ENCODE peak calls at places on chromosomes 1 and 21, in six cellular contexts. P, A, I, Z, J and Q are unnamed samples.

GRCh38 chr1:228394571-228395394 is 11.9 kb downstream of the TRIM11 start:
- DNase-seq in P (peak; percentile 53), A (no peak), I (no peak), Z (peak; percentile 31), J (no peak), Q (peak; percentile 21)

GRCh38 chr1:37307907-37308570 is 166.3 kb upstream of the ZC3H12A start:
- DNase-seq in P (no peak), A (no peak), I (no peak), Z (no peak), J (no peak), Q (no peak)

GRCh38 chr1:60223370-60223652 is 149.7 kb upstream of the C1orf87 start:
- DNase-seq in P (no peak), A (no peak), I (no peak), Z (no peak), J (no peak), Q (no peak)

GRCh38 chr1:22788298-22788697 is 77.7 kb downstream of the EPHB2 start:
- DNase-seq in P (no peak), A (peak; percentile 50), I (no peak), Z (no peak), J (no peak), Q (no peak)

GRCh38 chr1:230713915-230714764 is at the start of gene AGT:
- DNase-seq in P (peak; percentile 86), A (peak; percentile 81), I (peak; percentile 48), Z (peak; percentile 47), J (peak; percentile 27), Q (peak; percentile 95)

GRCh38 chr1:46173361-46173856 is 1.5 kb upstream of the TSPAN1 start:
- DNase-seq in P (no peak), A (no peak), I (no peak), Z (no peak), J (no peak), Q (no peak)

GRCh38 chr1:241677171-241677570 is 25.1 kb downstream of the WDR64 start:
- DNase-seq in P (no peak), A (no peak), I (no peak), Z (no peak), J (no peak), Q (no peak)

GRCh38 chr21:33495743-33496142 is 4.2 kb upstream of the DNAJC28 start:
- DNase-seq in P (no peak), A (no peak), I (no peak), Z (no peak), J (no peak), Q (no peak)

GRCh38 chr1:19009882-19010321 is 53.4 kb upstream of the IFFO2 start:
- DNase-seq in P (no peak), A (no peak), I (no peak), Z (no peak), J (no peak), Q (peak; percentile 91)

GRCh38 chr1:236251587-236251986 is 30.2 kb downstream of the ERO1B start:
- DNase-seq in P (no peak), A (no peak), I (no peak), Z (no peak), J (no peak), Q (no peak)

GRCh38 chr1:76268341-76268740 is 193.8 kb downstream of the ST6GALNAC3 start:
- DNase-seq in P (no peak), A (no peak), I (no peak), Z (no peak), J (no peak), Q (no peak)

GRCh38 chr1:166975361-166976129 is at the start of gene ILDR2:
- DNase-seq in P (peak; percentile 66), A (peak; percentile 46), I (peak; percentile 50), Z (peak; percentile 36), J (no peak), Q (no peak)

GRCh38 chr1:30872948-30873263 is 35.7 kb downstream of the SDC3 start:
- DNase-seq in P (no peak), A (no peak), I (no peak), Z (no peak), J (no peak), Q (no peak)

GRCh38 chr1:117645343-117645742 is 39.5 kb downstream of the TENT5C start:
- DNase-seq in P (no peak), A (no peak), I (no peak), Z (no peak), J (no peak), Q (no peak)

GRCh38 chr1:7771673-7772299 is 690 bp downstream of the VAMP3 start:
- DNase-seq in P (no peak), A (no peak), I (no peak), Z (no peak), J (no peak), Q (peak; percentile 16)

GRCh38 chr1:63714482-63714760 is 59.4 kb upstream of the ROR1 start:
- DNase-seq in P (no peak), A (no peak), I (no peak), Z (no peak), J (no peak), Q (no peak)

GRCh38 chr1:63717511-63718120 is 56.2 kb upstream of the ROR1 start:
- DNase-seq in P (no peak), A (no peak), I (no peak), Z (no peak), J (no peak), Q (no peak)

GRCh38 chr1:63713627-63714481 is 60.0 kb upstream of the ROR1 start:
- DNase-seq in P (no peak), A (no peak), I (peak; percentile 39), Z (peak; percentile 66), J (no peak), Q (no peak)

GRCh38 chr1:63721531-63722189 is 52.2 kb upstream of the ROR1 start:
- DNase-seq in P (no peak), A (no peak), I (no peak), Z (no peak), J (no peak), Q (no peak)

DNA sequence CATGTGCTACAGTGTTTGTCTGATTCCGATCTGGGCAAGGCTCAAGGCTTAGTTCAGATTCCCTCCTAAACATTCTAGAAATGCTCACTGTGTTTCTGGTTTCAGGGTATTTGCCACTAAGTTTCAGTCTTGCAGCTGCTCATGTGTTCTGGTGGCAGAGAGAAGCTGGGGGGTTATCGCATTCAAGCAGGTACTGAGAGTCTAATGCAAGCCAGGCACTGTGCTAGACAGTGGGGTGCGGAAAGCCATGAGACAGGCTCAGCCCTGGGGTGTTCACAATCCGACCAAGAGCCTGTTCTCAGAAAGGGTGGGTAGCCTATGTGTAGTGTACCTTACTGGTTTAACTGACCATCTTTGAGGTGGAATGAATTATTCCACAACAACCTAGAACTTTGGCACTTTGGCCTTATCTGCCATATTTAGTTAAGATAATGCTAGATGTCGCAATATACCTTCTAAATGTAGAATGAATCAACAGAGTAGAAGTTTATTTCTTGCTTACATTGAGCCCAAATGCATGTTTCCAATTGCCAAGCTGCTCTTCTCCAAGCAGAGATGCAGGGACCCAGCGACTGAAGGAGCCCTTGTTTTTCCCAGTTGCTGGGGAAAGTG is 55.2 kb upstream of the ROR1 start:
- DNase-seq in P (no peak), A (no peak), I (no peak), Z (no peak), J (no peak), Q (no peak)
- H3K4me1 ChIP-seq in P (no peaks in the 10 kb centered on the region), A (peaks cover 7% of the 10 kb centered on the region), I (peaks cover 3% of the 10 kb centered on the region), Z (no peaks in the 10 kb centered on the region), J (no peaks in the 10 kb centered on the region), Q (peaks cover 23% of the 10 kb centered on the region)

DNA sequence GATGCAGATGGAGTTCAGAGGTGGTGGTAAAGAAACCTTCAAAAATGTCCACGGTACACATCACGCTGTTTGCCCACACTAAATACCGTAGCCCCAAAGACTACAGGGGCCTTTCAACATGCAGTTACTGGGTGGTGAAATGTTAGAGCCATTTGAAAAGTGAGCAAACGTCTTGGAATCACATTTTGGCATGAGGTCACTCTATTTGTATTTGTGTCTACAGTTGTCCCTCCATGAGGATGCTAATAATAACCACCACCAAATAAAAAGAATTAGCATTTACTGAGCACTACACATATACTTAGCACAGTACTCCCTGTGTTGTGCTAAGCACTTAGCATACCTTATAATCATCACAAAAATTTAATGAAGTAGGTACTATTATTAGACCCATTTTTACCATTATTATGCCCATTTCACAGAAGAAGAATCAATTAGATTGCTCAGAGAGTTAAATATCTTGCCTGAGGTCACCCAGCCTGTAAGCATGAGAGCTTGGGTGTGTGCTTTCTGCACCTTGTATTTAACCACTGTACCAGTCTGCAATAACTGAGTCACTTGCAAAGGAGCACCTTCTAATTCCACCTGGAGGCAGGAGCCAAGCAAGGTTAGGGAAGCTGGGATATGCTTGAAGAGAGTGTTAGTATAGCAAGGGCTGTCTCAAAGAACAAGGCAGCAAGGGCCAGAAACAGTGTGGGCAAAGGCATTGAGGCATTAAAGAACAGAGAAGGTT is 57.4 kb downstream of the DNTTIP2 start:
- DNase-seq in P (no peak), A (no peak), I (no peak), Z (no peak), J (no peak), Q (no peak)
- H3K4me1 ChIP-seq in P (no peaks in the 10 kb centered on the region), A (peaks cover 18% of the 10 kb centered on the region), I (no peaks in the 10 kb centered on the region), Z (peaks cover 19% of the 10 kb centered on the region), J (no peaks in the 10 kb centered on the region), Q (peaks cover 14% of the 10 kb centered on the region)

GRCh38 chr1:245561659-245562234 is 407.0 kb downstream of the KIF26B start:
- DNase-seq in P (no peak), A (no peak), I (no peak), Z (no peak), J (no peak), Q (no peak)
- H3K4me1 ChIP-seq in P (no peaks in the 10 kb centered on the region), A (no peaks in the 10 kb centered on the region), I (no peaks in the 10 kb centered on the region), Z (no peaks in the 10 kb centered on the region), J (no peaks in the 10 kb centered on the region), Q (peaks cover 16% of the 10 kb centered on the region)

GRCh38 chr1:154497026-154497806 is 4.8 kb upstream of the TDRD10 start:
- DNase-seq in P (no peak), A (peak; percentile 33), I (no peak), Z (peak; percentile 48), J (no peak), Q (no peak)
- H3K4me1 ChIP-seq in P (no peaks in the 10 kb centered on the region), A (peaks cover 85% of the 10 kb centered on the region), I (peaks cover 7% of the 10 kb centered on the region), Z (peaks cover 70% of the 10 kb centered on the region), J (no peaks in the 10 kb centered on the region), Q (peaks cover 12% of the 10 kb centered on the region)